ENCODE peak calls at places on chromosomes 12 and 14, in six cellular contexts. R is trophoblast cell, C is IMR-90, O is PC-3, U is neuronal stem cell, Q is fibroblast of lung. H is an unnamed sample.

GRCh38 chr12:67720383-67720856 is 71.9 kb downstream of the DYRK2 start:
- DNase-seq in R (no peak), C (peak), O (peak), U (no peak), Q (peak), H (no peak)

GRCh38 chr14:105860615-105861580 is 334.5 kb downstream of the TMEM121 start:
- DNase-seq in R (no peak), C (no peak), O (no peak), U (no peak), Q (no peak), H (no peak)

GRCh38 chr14:58072288-58073071 is 79.5 kb downstream of the ARMH4 start:
- DNase-seq in R (peak), C (peak), O (peak), U (peak), Q (peak), H (no peak)

GRCh38 chr12:75862692-75863471 is 168.7 kb downstream of the PHLDA1 start:
- DNase-seq in R (peak), C (peak), O (peak), U (no peak), Q (peak), H (peak)

GRCh38 chr12:48084066-48084465 is 21.8 kb downstream of the SENP1 start:
- DNase-seq in R (peak), C (peak), O (peak), U (no peak), Q (peak), H (no peak)

GRCh38 chr12:49428652-49429549 is 61.6 kb downstream of the SPATS2 start:
- DNase-seq in R (peak), C (peak), O (peak), U (no peak), Q (peak), H (no peak)

GRCh38 chr12:105409881-105410471 is 79.5 kb downstream of the C12orf75 start:
- DNase-seq in R (no peak), C (no peak), O (no peak), U (no peak), Q (peak), H (no peak)

GRCh38 chr12:22812531-22812930 is 187.6 kb downstream of the ETNK1 start:
- DNase-seq in R (peak), C (no peak), O (peak), U (no peak), Q (no peak), H (no peak)

GRCh38 chr12:31672521-31672920 is 13.0 kb downstream of the ETFBKMT start:
- DNase-seq in R (no peak), C (no peak), O (no peak), U (no peak), Q (no peak), H (no peak)

GRCh38 chr12:124567035-124567672 is at the start of gene NCOR2:
- DNase-seq in R (peak), C (no peak), O (peak), U (no peak), Q (no peak), H (no peak)
- H3K4me3 ChIP-seq in R (peak), C (peak), O (peak), U (peak), Q (peak), H (peak)

GRCh38 chr14:26794731-26795130 is 196.9 kb upstream of the NOVA1 start:
- DNase-seq in R (no peak), C (peak), O (no peak), U (no peak), Q (peak), H (no peak)
- H3K27ac ChIP-seq in R (no peak), C (no peak), O (no peak), U (no peak), Q (no peak), H (no peak)

GRCh38 chr14:93110856-93111419 is 4.8 kb downstream of the ITPK1 start:
- DNase-seq in R (no peak), C (no peak), O (no peak), U (no peak), Q (no peak), H (no peak)
- H3K9ac ChIP-seq in R (no peak), C (no peak), O (no peak), U (no peak), Q (no peak), H (no peak)

DNA sequence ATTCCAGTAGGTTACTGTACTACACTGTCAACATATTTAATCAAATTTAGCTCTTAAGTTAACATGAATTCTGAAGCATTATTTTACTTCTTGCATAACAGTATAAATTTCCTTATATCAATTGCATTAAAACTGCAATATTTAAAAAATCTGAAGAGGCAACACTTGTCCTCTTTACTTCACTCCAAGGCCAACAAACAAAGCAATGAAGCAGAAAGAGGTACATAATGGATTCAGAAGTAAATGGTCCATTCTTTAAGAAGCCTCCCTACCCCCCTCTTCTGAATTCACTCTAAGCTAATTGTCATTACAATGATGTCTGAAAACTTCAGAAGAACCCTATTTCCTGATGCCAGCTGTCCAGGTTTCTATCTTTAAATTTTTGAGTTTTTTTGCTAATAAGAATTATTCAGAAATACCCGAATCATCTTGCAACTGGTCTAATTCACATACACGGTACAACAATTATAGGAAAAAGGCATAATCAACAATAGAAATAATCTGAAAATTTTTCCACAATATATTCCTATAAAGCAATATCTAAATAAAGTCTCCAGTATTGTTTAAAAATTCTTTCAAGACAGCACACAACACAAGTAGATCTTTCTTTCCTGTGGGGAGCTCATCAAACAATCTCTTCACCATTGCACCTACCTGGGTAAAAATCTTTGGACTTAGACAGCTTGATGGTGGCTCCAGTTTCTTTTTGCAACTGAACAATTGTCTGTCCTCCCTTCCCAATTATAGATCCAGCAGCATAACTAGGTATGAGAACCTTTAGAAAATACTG is 2.9 kb downstream of the NOVA1 start:
- DNase-seq in R (no peak), C (no peak), O (no peak), U (no peak), Q (no peak), H (no peak)
- H3K4me3 ChIP-seq in R (no peak), C (no peak), O (no peak), U (no peak), Q (peak), H (no peak)

GRCh38 chr12:29102739-29103138 is 46.3 kb upstream of the FAR2 start:
- DNase-seq in R (no peak), C (no peak), O (no peak), U (no peak), Q (no peak), H (no peak)
- H3K27ac ChIP-seq in R (no peak), C (no peak), O (no peak), U (no peak), Q (no peak), H (no peak)

GRCh38 chr12:131222271-131223139 is 268.8 kb downstream of the ADGRD1 start:
- DNase-seq in R (no peak), C (no peak), O (no peak), U (peak), Q (no peak), H (no peak)
- H3K9ac ChIP-seq in R (no peak), C (no peak), O (no peak), U (no peak), Q (no peak), H (no peak)